ENCODE peak calls at places on chromosome 18, in five cellular contexts. F, R, E, X and J are unnamed samples. For H3K4me1 and H3K36me3, the result is how much of the 10 kb centered on the place peaks cover.

GRCh38 chr18:76467371-76468190 is 27.5 kb downstream of the ZNF516 start:
- DNase-seq in R (no peak), X (no peak), E (no peak), F (peak), J (no peak)

GRCh38 chr18:63987743-63988142 is 17.9 kb downstream of the SERPINB8 start:
- DNase-seq in X (no peak), R (no peak), F (no peak), E (no peak), J (no peak)

GRCh38 chr18:25256439-25256838 is 95.5 kb downstream of the ZNF521 start:
- DNase-seq in R (no peak), F (no peak), E (no peak), X (no peak), J (no peak)

GRCh38 chr18:69580107-69580506 is 179.4 kb downstream of the DOK6 start:
- DNase-seq in E (no peak), R (no peak), F (peak), X (peak), J (peak)

GRCh38 chr18:13791181-13791580 is 32.8 kb upstream of the MC5R start:
- DNase-seq in F (peak), R (no peak), E (no peak), X (no peak), J (no peak)

GRCh38 chr18:34805117-34805882 is 95.2 kb downstream of the DTNA start:
- DNase-seq in X (no peak), F (no peak), E (no peak), R (no peak), J (no peak)

GRCh38 chr18:47075098-47075883 is 39.9 kb upstream of the ELOA2 start:
- DNase-seq in X (no peak), F (no peak), R (no peak), E (no peak), J (no peak)

GRCh38 chr18:52936931-52937330 is 596.9 kb downstream of the DCC start:
- DNase-seq in F (no peak), X (no peak), E (no peak), R (no peak), J (no peak)

GRCh38 chr18:13570856-13571495 is 155.4 kb downstream of the FAM210A start:
- DNase-seq in R (no peak), E (no peak), F (peak), X (no peak), J (no peak)

GRCh38 chr18:45050712-45051639 is 370.3 kb downstream of the SETBP1 start:
- DNase-seq in R (no peak), F (peak), E (no peak), X (no peak), J (no peak)

GRCh38 chr18:25230658-25231326 is 121.2 kb downstream of the ZNF521 start:
- DNase-seq in F (peak), E (peak), R (no peak), X (no peak), J (no peak)

GRCh38 chr18:45106331-45106774 is 425.7 kb downstream of the SETBP1 start:
- DNase-seq in R (no peak), F (no peak), X (no peak), E (no peak), J (no peak)

GRCh38 chr18:55189972-55190371 is 230.7 kb upstream of the CCDC68 start:
- DNase-seq in E (no peak), F (no peak), X (no peak), R (peak), J (no peak)

GRCh38 chr18:48711651-48712486 is 173.0 kb downstream of the CTIF start:
- DNase-seq in F (peak), X (peak), E (no peak), R (peak), J (peak)

GRCh38 chr18:32048507-32049091 is 30.0 kb downstream of the RNF125 start:
- DNase-seq in E (peak), F (peak), R (no peak), X (no peak), J (no peak)

GRCh38 chr18:79613186-79613931 is 66.2 kb upstream of the CTDP1 start:
- DNase-seq in F (no peak), R (no peak), E (peak), X (no peak), J (no peak)

GRCh38 chr18:46174317-46175039 is 70.3 kb downstream of the HAUS1 start:
- DNase-seq in R (peak), F (peak), X (peak), E (no peak), J (peak)

GRCh38 chr18:24659837-24660720 is 199.6 kb downstream of the HRH4 start:
- DNase-seq in E (peak), F (peak), X (peak), R (no peak), J (peak)

GRCh38 chr18:40485318-40485717 is 1469.7 kb upstream of the PIK3C3 start:
- DNase-seq in E (no peak), X (no peak), R (no peak), F (peak), J (no peak)

GRCh38 chr18:46343940-46344372 is 239.8 kb downstream of the HAUS1 start:
- DNase-seq in E (peak), R (no peak), F (no peak), X (peak), J (peak)

GRCh38 chr18:55982992-55983391 is 395.0 kb upstream of the TCF4 start:
- DNase-seq in E (no peak), X (no peak), R (no peak), F (peak), J (no peak)

GRCh38 chr18:13235981-13236380 is 17.4 kb downstream of the LDLRAD4 start:
- DNase-seq in E (peak), F (no peak), X (no peak), R (no peak), J (no peak)

GRCh38 chr18:48342588-48342987 is 66.6 kb downstream of the ZBTB7C start:
- DNase-seq in F (no peak), R (no peak), X (no peak), E (no peak), J (no peak)

GRCh38 chr18:74608681-74609080 is 11.0 kb downstream of the ZNF407 start:
- DNase-seq in X (no peak), E (no peak), F (no peak), R (no peak), J (no peak)

GRCh38 chr18:50849448-50849847 is 29.5 kb upstream of the ME2 start:
- DNase-seq in F (peak), X (no peak), R (no peak), E (no peak), J (no peak)

GRCh38 chr18:76429262-76430126 is 65.5 kb downstream of the ZNF516 start:
- DNase-seq in X (no peak), E (no peak), R (no peak), F (no peak), J (no peak)

GRCh38 chr18:12963069-12963468 is 15.3 kb downstream of the SEH1L start:
- DNase-seq in F (peak), E (no peak), X (no peak), R (no peak), J (no peak)

GRCh38 chr18:60452424-60452823 is 79.8 kb upstream of the MC4R start:
- DNase-seq in X (no peak), E (no peak), F (peak), R (no peak), J (no peak)

GRCh38 chr18:42514522-42514921 is 559.5 kb downstream of the PIK3C3 start:
- DNase-seq in X (no peak), R (no peak), F (no peak), E (no peak), J (no peak)

GRCh38 chr18:67359868-67360838 is 156.4 kb downstream of the DSEL start:
- DNase-seq in E (peak), X (no peak), R (no peak), F (peak), J (no peak)

GRCh38 chr18:26322892-26323653 is 96.8 kb downstream of the TAF4B start:
- DNase-seq in X (no peak), R (no peak), F (peak), E (no peak), J (no peak)

GRCh38 chr18:31490838-31491237 is 7.1 kb upstream of the DSG2 start:
- DNase-seq in R (no peak), E (no peak), X (no peak), F (no peak), J (no peak)

GRCh38 chr18:79841936-79842335 is 44.2 kb downstream of the KCNG2 start:
- DNase-seq in F (no peak), R (no peak), E (no peak), X (no peak), J (no peak)

GRCh38 chr18:13680612-13681011 is 45.7 kb downstream of the FAM210A start:
- DNase-seq in R (no peak), X (no peak), E (no peak), F (no peak), J (no peak)

GRCh38 chr18:48803518-48803917 is 147.2 kb downstream of the SMAD7 start:
- DNase-seq in E (peak), R (no peak), F (no peak), X (no peak), J (no peak)

GRCh38 chr18:11042247-11042646 is 107.1 kb downstream of the PIEZO2 start:
- DNase-seq in X (no peak), E (no peak), R (no peak), F (peak), J (no peak)

GRCh38 chr18:79923896-79924585 is 27.4 kb downstream of the SLC66A2 start:
- DNase-seq in E (peak), X (no peak), R (no peak), F (no peak), J (no peak)

GRCh38 chr18:62758591-62758990 is 43.2 kb downstream of the PHLPP1 start:
- DNase-seq in X (no peak), R (no peak), E (no peak), F (no peak), J (no peak)
- H3K4me1 ChIP-seq in X (under half), R (under half), E (under half), F (under half), J (under half)

DNA sequence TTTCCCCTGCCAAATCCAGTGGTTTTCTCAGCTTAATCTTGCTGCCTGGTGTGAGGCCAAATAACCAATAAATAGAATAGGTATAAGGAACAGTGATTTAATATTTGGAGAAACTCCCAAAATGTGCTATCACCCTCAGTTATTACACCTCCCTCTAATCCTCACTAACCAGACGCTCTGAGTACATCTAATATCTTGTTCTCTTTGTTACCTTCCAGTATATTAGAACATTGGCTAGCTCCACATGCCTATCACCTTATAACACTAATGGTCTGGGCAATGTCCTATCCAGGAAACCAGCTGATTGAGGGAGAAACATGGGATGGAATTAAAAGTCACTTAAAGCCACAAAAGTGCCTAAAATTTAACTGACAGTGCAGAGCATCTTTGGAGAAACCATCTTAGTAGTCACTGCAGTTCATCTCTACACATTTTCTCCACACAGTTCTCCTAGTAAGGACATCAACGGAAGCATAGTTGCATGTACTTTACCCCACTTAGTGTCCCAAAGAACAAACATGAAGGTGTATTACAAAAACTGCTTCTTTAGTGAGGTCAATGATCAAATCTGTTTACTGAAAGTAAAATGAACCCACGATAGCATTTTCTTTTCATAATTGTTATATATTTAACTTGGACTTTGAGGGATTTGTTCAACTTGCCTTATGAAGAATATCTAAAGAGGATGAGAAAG is 54.6 kb downstream of the MBD2 start:
- DNase-seq in E (no peak), X (no peak), R (no peak), F (no peak), J (no peak)
- H3K36me3 ChIP-seq in E (under half), X (under half), R (under half), F (under half), J (under half)

DNA sequence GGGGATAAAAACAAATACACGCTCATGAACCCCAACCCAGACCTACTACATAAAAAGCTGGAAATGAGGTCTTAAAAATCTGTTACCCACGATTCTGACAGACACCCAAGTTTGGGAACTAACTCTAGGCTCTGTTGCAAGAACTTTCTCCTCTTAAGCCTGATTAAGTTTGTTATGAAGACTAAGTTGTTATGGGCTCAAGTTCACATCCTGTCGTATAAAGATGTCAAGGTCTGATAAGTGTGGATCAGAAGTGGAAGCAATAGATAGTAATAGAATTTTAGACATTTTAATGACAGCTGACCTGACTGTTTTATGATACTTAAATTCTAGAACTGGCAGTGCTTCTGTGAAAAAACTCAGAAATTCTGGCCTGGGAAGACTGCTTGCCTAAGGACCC is 43.2 kb downstream of the LPIN2 start:
- DNase-seq in X (no peak), R (no peak), E (no peak), F (no peak), J (no peak)
- H3K4me1 ChIP-seq in X (half or more), R (under half), E (under half), F (under half), J (half or more)

DNA sequence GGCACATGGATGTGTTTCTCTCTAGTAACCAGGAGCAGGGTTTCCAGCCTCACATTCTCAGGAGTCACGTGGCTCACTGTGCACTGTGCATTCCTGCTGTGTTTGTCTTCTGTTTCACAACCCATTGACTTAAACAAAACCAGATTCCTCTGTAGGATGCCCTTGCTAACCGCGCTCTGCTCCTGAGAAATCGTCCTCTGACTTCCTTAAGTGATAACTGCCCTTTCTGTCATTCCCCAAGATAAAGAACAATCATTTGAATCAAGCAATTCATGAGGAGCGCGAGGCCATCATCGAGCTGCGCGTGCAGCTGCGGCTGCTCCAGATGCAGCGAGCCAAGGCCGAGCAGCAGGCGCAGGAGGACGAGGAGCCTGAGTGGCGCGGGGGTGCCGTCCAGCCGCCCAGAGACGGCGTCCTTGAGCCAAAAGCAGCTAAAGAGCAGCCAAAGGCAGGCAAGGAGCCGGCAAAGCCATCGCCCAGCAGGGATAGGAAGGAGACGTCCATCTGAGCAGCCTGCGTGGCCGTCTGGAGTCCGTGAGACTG is 60.2 kb downstream of the RALBP1 start:
- DNase-seq in R (peak), F (peak), X (no peak), E (peak), J (no peak)
- H3K36me3 ChIP-seq in R (under half), F (under half), X (half or more), E (under half), J (under half)

GRCh38 chr18:36020174-36020711 is 47.1 kb downstream of the RPRD1A start:
- DNase-seq in F (no peak), X (no peak), E (no peak), R (no peak), J (no peak)

GRCh38 chr18:36028859-36029258 is 38.5 kb downstream of the RPRD1A start:
- DNase-seq in R (no peak), F (no peak), E (no peak), X (peak), J (no peak)

GRCh38 chr18:36025025-36025424 is 42.3 kb downstream of the RPRD1A start:
- DNase-seq in E (no peak), X (no peak), F (peak), R (no peak), J (no peak)

GRCh38 chr18:36023336-36023735 is 44.0 kb downstream of the RPRD1A start:
- DNase-seq in X (no peak), R (no peak), E (no peak), F (no peak), J (no peak)
- H3K4me1 ChIP-seq in X (under half), R (under half), E (under half), F (under half), J (under half)